ENCODE peak calls at places on chromosome X, in nine cellular contexts. M is endodermal cell; Q is activated T-helper 1 cell treated with Interleukin-2 at 50 U/mL for 16 hours; A is stimulated activated CD8-positive, alpha-beta memory T cell treated with anti-CD3 and anti-CD28 coated beads, Interleukin-4, amount 100 ng/mL, for 24 hours; X is right atrium auricular region; S is HT1080; E is GM12865; I is OCI-LY7; W is activated T-cell treated with anti-CD3 and anti-CD28 coated beads for 1 hour. T is an unnamed sample.

GRCh38 chrX:41452565-41452964 is 5.4 kb downstream of the NYX start:
- DNase-seq in M (no peak), Q (no peak), A (no peak), X (no peak), S (no peak), E (no peak), I (no peak), W (no peak), T (no peak)

GRCh38 chrX:136863826-136864225 is 16.7 kb downstream of the RBMX start:
- DNase-seq in M (no peak), Q (no peak), A (no peak), X (no peak), S (no peak), E (no peak), I (no peak), W (no peak), T (no peak)

GRCh38 chrX:107827852-107828251 is 2.2 kb downstream of the MID2 start:
- DNase-seq in M (no peak), Q (no peak), A (no peak), X (no peak), S (no peak), E (no peak), I (no peak), W (no peak), T (no peak)

GRCh38 chrX:130091976-130092522 is 18.2 kb downstream of the ELF4 start:
- DNase-seq in M (peak), Q (peak), A (peak), X (no peak), S (peak), E (peak), I (peak), W (peak), T (peak)

GRCh38 chrX:1713296-1713695 is 98.4 kb downstream of the ASMT start:
- DNase-seq in M (peak), Q (no peak), A (no peak), X (peak), S (no peak), E (no peak), I (no peak), W (no peak), T (no peak)

GRCh38 chrX:70476166-70476933 is 31.7 kb downstream of the DLG3 start:
- DNase-seq in M (peak), Q (no peak), A (no peak), X (no peak), S (no peak), E (no peak), I (no peak), W (no peak), T (peak)

GRCh38 chrX:107562482-107562881 is 65.8 kb upstream of the PRPS1 start:
- DNase-seq in M (peak), Q (no peak), A (no peak), X (no peak), S (peak), E (no peak), I (no peak), W (no peak), T (no peak)

GRCh38 chrX:131816551-131817136 is 206.5 kb upstream of the STK26 start:
- DNase-seq in M (no peak), Q (peak), A (peak), X (no peak), S (no peak), E (peak), I (peak), W (peak), T (no peak)

GRCh38 chrX:54415534-54416350 is 24.5 kb upstream of the TSR2 start:
- DNase-seq in M (peak), Q (no peak), A (no peak), X (no peak), S (no peak), E (no peak), I (peak), W (no peak), T (peak)

GRCh38 chrX:8191022-8191421 is 20.0 kb upstream of the VCX2 start:
- DNase-seq in M (no peak), Q (no peak), A (no peak), X (no peak), S (peak), E (no peak), I (no peak), W (no peak), T (no peak)

GRCh38 chrX:82813671-82814078 is 694.4 kb upstream of the POU3F4 start:
- DNase-seq in M (no peak), Q (no peak), A (no peak), X (no peak), S (peak), E (no peak), I (no peak), W (no peak), T (no peak)

GRCh38 chrX:136215559-136215958 is 35.6 kb downstream of the MAP7D3 start:
- DNase-seq in M (no peak), Q (no peak), A (no peak), X (no peak), S (peak), E (no peak), I (no peak), W (no peak), T (no peak)

GRCh38 chrX:49233176-49233575 is at the start of gene CACNA1F:
- DNase-seq in M (no peak), Q (no peak), A (no peak), X (no peak), S (no peak), E (no peak), I (no peak), W (no peak), T (no peak)

GRCh38 chrX:134601240-134601639 is 57.0 kb downstream of the PLAC1 start:
- DNase-seq in M (no peak), Q (no peak), A (no peak), X (no peak), S (no peak), E (no peak), I (no peak), W (no peak), T (no peak)

GRCh38 chrX:46571423-46572294 is 1.9 kb upstream of the CHST7 start:
- DNase-seq in M (no peak), Q (no peak), A (no peak), X (no peak), S (no peak), E (peak), I (no peak), W (no peak), T (no peak)

GRCh38 chrX:13092455-13092941 is 48.1 kb upstream of the FAM9C start:
- DNase-seq in M (no peak), Q (peak), A (peak), X (no peak), S (no peak), E (peak), I (no peak), W (peak), T (no peak)

GRCh38 chrX:37905436-37906147 is 58.2 kb upstream of the DYNLT3 start:
- DNase-seq in M (peak), Q (no peak), A (peak), X (no peak), S (peak), E (no peak), I (no peak), W (no peak), T (peak)

GRCh38 chrX:148933881-148934280 is 433.5 kb downstream of the AFF2 start:
- DNase-seq in M (no peak), Q (no peak), A (no peak), X (no peak), S (no peak), E (no peak), I (no peak), W (no peak), T (no peak)

GRCh38 chrX:57282568-57282967 is 3.9 kb upstream of the FAAH2 start:
- DNase-seq in M (no peak), Q (no peak), A (no peak), X (no peak), S (peak), E (no peak), I (peak), W (no peak), T (peak)

GRCh38 chrX:19064175-19064574 is 58.1 kb downstream of the ADGRG2 start:
- DNase-seq in M (peak), Q (no peak), A (no peak), X (no peak), S (peak), E (no peak), I (no peak), W (no peak), T (no peak)

GRCh38 chrX:129678176-129678880 is 23.6 kb upstream of the APLN start:
- DNase-seq in M (no peak), Q (peak), A (peak), X (no peak), S (peak), E (peak), I (no peak), W (peak), T (peak)

GRCh38 chrX:153991013-153991580 is 18.5 kb downstream of the TMEM187 start:
- DNase-seq in M (no peak), Q (no peak), A (no peak), X (no peak), S (no peak), E (no peak), I (no peak), W (no peak), T (no peak)

GRCh38 chrX:17390325-17390992 is 15.5 kb downstream of the NHS start:
- DNase-seq in M (no peak), Q (no peak), A (no peak), X (no peak), S (no peak), E (no peak), I (no peak), W (no peak), T (no peak)

GRCh38 chrX:68928401-68928800 is 99.6 kb downstream of the EFNB1 start:
- DNase-seq in M (no peak), Q (no peak), A (no peak), X (no peak), S (no peak), E (no peak), I (no peak), W (no peak), T (no peak)

GRCh38 chrX:10467793-10468192 is 152.6 kb downstream of the MID1 start:
- DNase-seq in M (no peak), Q (no peak), A (no peak), X (no peak), S (no peak), E (no peak), I (no peak), W (no peak), T (no peak)

GRCh38 chrX:10939384-10939783 is 171.7 kb upstream of the HCCS start:
- DNase-seq in M (no peak), Q (no peak), A (no peak), X (no peak), S (peak), E (no peak), I (no peak), W (no peak), T (no peak)

GRCh38 chrX:31580726-31581125 is 508.9 kb upstream of the FTHL17 start:
- DNase-seq in M (no peak), Q (no peak), A (no peak), X (no peak), S (peak), E (no peak), I (no peak), W (no peak), T (peak)

GRCh38 chrX:73577368-73577767 is 14.4 kb downstream of the CHIC1 start:
- DNase-seq in M (no peak), Q (no peak), A (no peak), X (no peak), S (peak), E (no peak), I (no peak), W (no peak), T (peak)

GRCh38 chrX:110415440-110416167 is 57.0 kb downstream of the RTL9 start:
- DNase-seq in M (no peak), Q (no peak), A (no peak), X (no peak), S (peak), E (no peak), I (no peak), W (no peak), T (no peak)

GRCh38 chrX:148871422-148872152 is 371.2 kb downstream of the AFF2 start:
- DNase-seq in M (no peak), Q (no peak), A (no peak), X (no peak), S (peak), E (no peak), I (no peak), W (no peak), T (no peak)

GRCh38 chrX:12770440-12770839 is 20.8 kb upstream of the PRPS2 start:
- DNase-seq in M (no peak), Q (no peak), A (no peak), X (no peak), S (no peak), E (peak), I (peak), W (no peak), T (peak)

GRCh38 chrX:19673334-19674040 is 158.2 kb upstream of the MAP3K15 start:
- DNase-seq in M (no peak), Q (no peak), A (no peak), X (peak), S (peak), E (no peak), I (no peak), W (no peak), T (no peak)